ENCODE peak calls at places on chromosomes 1 and 21, in seven cellular contexts. N, M, C, H, A, F and Y are unnamed samples.

GRCh38 chr1:226975259-226975908 is 35.3 kb downstream of the COQ8A start:
- DNase-seq in N (no peak), M (no peak), C (no peak), H (no peak), A (no peak), F (no peak), Y (no peak)

GRCh38 chr1:52288286-52288685 is 77.7 kb downstream of the CC2D1B start:
- DNase-seq in N (no peak), M (no peak), C (no peak), H (no peak), A (peak; percentile 39), F (no peak), Y (no peak)

GRCh38 chr1:21317035-21317689 is 26.9 kb upstream of the ECE1 start:
- DNase-seq in N (no peak), M (no peak), C (no peak), H (no peak), A (no peak), F (no peak), Y (no peak)

GRCh38 chr1:163410073-163410522 is 88.3 kb downstream of the NUF2 start:
- DNase-seq in N (no peak), M (no peak), C (peak; percentile 53), H (no peak), A (peak; percentile 23), F (peak; percentile 60), Y (peak; percentile 91)

GRCh38 chr1:218779341-218779831 is 394.3 kb upstream of the LYPLAL1 start:
- DNase-seq in N (no peak), M (no peak), C (no peak), H (no peak), A (no peak), F (no peak), Y (no peak)

GRCh38 chr1:31576201-31576669 is at the start of gene TINAGL1:
- DNase-seq in N (peak; percentile 69), M (peak; percentile 64), C (peak; percentile 87), H (no peak), A (no peak), F (peak; percentile 92), Y (no peak)

GRCh38 chr1:30684259-30684658 is 39.1 kb downstream of the MATN1 start:
- DNase-seq in N (peak; percentile 35), M (no peak), C (no peak), H (no peak), A (no peak), F (no peak), Y (no peak)

GRCh38 chr21:36210779-36211659 is 54.4 kb downstream of the DOP1B start:
- DNase-seq in N (no peak), M (no peak), C (peak; percentile 31), H (no peak), A (no peak), F (no peak), Y (no peak)

GRCh38 chr1:23585321-23586022 is 26.2 kb upstream of the ID3 start:
- DNase-seq in N (no peak), M (no peak), C (no peak), H (no peak), A (peak; percentile 84), F (no peak), Y (no peak)

GRCh38 chr1:218739426-218739825 is 394.3 kb downstream of the TGFB2 start:
- DNase-seq in N (no peak), M (no peak), C (no peak), H (no peak), A (no peak), F (peak; percentile 38), Y (no peak)

GRCh38 chr1:14020006-14020405 is 320.0 kb downstream of the PRDM2 start:
- DNase-seq in N (no peak), M (no peak), C (no peak), H (no peak), A (no peak), F (no peak), Y (no peak)

GRCh38 chr1:73537400-73537799 is 660.6 kb downstream of the LRRIQ3 start:
- DNase-seq in N (no peak), M (no peak), C (peak; percentile 8), H (no peak), A (no peak), F (no peak), Y (no peak)

GRCh38 chr1:48870596-48870995 is 93.9 kb upstream of the BEND5 start:
- DNase-seq in N (no peak), M (no peak), C (peak; percentile 35), H (no peak), A (no peak), F (no peak), Y (no peak)

GRCh38 chr1:220680085-220680687 is 10.0 kb upstream of the C1orf115 start:
- DNase-seq in N (no peak), M (no peak), C (peak; percentile 69), H (no peak), A (peak; percentile 54), F (no peak), Y (no peak)

GRCh38 chr1:162178432-162178831 is 108.9 kb downstream of the NOS1AP start:
- DNase-seq in N (no peak), M (no peak), C (no peak), H (no peak), A (no peak), F (no peak), Y (no peak)

GRCh38 chr1:19390901-19391595 is 78.9 kb downstream of the SLC66A1 start:
- DNase-seq in N (no peak), M (peak; percentile 47), C (peak; percentile 63), H (no peak), A (peak; percentile 26), F (peak; percentile 63), Y (peak; percentile 87)

GRCh38 chr1:9996624-9997582 is at the start of gene RBP7:
- DNase-seq in N (no peak), M (no peak), C (peak; percentile 75), H (no peak), A (peak; percentile 47), F (peak; percentile 26), Y (no peak)

GRCh38 chr1:38563985-38564735 is 295.4 kb downstream of the RRAGC start:
- DNase-seq in N (no peak), M (no peak), C (no peak), H (no peak), A (no peak), F (no peak), Y (no peak)